ENCODE peak calls at places on chromosomes 12 and 14, in seven cellular contexts. D is stimulated activated effector memory CD8-positive, alpha-beta T cell treated with anti-CD3 and anti-CD28 coated beads, Interleukin-12 subunit alpha, Interleukin-12 subunit beta, amount 100 ng/mL, for 72 hours; K is IMR-90; G is astrocyte; T is astrocyte of the cerebellum; Y is Daoy; H is NCI-H510A treated with DMSO at 0.1 percent for 48 hours. X is an unnamed sample.
A peak's percentile ranks its signal among the peaks of the same experiment; 100 is the strongest.

GRCh38 chr12:10771132-10771733 is 31.2 kb downstream of the TAS2R7 start:
- DNase-seq in D (no peak), G (peak; percentile 10), T (peak; percentile 42), K (peak; percentile 51), H (peak; percentile 67), Y (peak; percentile 1), X (no peak)

GRCh38 chr14:98858561-98858960 is 413.4 kb downstream of the BCL11B start:
- DNase-seq in K (no peak), T (no peak), D (no peak), G (no peak), H (no peak), Y (no peak), X (no peak)

GRCh38 chr12:95621725-95622124 is 70.4 kb upstream of the USP44 start:
- DNase-seq in K (no peak), D (no peak), T (no peak), Y (no peak), G (no peak), H (no peak), X (no peak)

GRCh38 chr12:513446-513845 is 53.7 kb downstream of the B4GALNT3 start:
- DNase-seq in K (no peak), D (no peak), T (no peak), Y (no peak), G (no peak), H (no peak), X (no peak)

GRCh38 chr12:83143937-83144336 is 457.2 kb downstream of the TMTC2 start:
- DNase-seq in Y (no peak), H (no peak), D (no peak), K (no peak), T (no peak), G (no peak), X (no peak)

GRCh38 chr12:132084681-132085635 is 59.2 kb downstream of the DDX51 start:
- DNase-seq in D (peak; percentile 40), G (peak; percentile 28), Y (peak; percentile 57), H (peak; percentile 45), K (peak; percentile 33), T (peak; percentile 13), X (no peak)

GRCh38 chr12:124919646-124920352 is 5.3 kb upstream of the UBC start:
- DNase-seq in K (peak; percentile 38), T (no peak), Y (peak; percentile 78), D (no peak), G (peak; percentile 66), H (no peak), X (no peak)

GRCh38 chr12:6116481-6117021 is 7.9 kb downstream of the VWF start:
- DNase-seq in G (peak; percentile 93), T (no peak), K (peak; percentile 15), Y (peak; percentile 76), H (no peak), D (no peak), X (no peak)

GRCh38 chr12:96211989-96212388 is 17.8 kb downstream of the ELK3 start:
- DNase-seq in D (no peak), K (no peak), T (no peak), G (no peak), Y (no peak), H (no peak), X (no peak)

GRCh38 chr12:5043589-5044419 is at the start of gene KCNA5:
- DNase-seq in Y (no peak), K (no peak), T (no peak), H (no peak), D (no peak), G (no peak), X (no peak)

GRCh38 chr14:76938092-76938500 is 90.4 kb downstream of the IRF2BPL start:
- DNase-seq in Y (no peak), K (peak; percentile 39), G (peak; percentile 66), D (no peak), H (no peak), T (peak; percentile 57), X (no peak)

GRCh38 chr12:57397441-57397840 is 33.4 kb downstream of the R3HDM2 start:
- DNase-seq in H (no peak), D (no peak), T (no peak), K (no peak), Y (no peak), G (no peak), X (no peak)

GRCh38 chr12:106581543-106582263 is 1.1 kb upstream of the RFX4 start:
- DNase-seq in T (no peak), H (no peak), D (no peak), K (no peak), G (no peak), Y (peak; percentile 33), X (peak; percentile 20)

GRCh38 chr12:115203661-115204060 is 519.7 kb upstream of the TBX3 start:
- DNase-seq in H (no peak), K (peak; percentile 59), Y (peak; percentile 44), D (no peak), T (peak; percentile 54), G (peak; percentile 77), X (no peak)